ENCODE peak calls at places on chromosomes 13 and 19, in seven cellular contexts. J, A, P, G, Q, W and F are unnamed samples. For H3K4me1, the result is how much of the 10 kb centered on the place peaks cover.

GRCh38 chr13:76677047-76677446 is 209.2 kb downstream of the KCTD12 start:
- DNase-seq in J (no peak), A (no peak), P (peak), G (no peak), Q (no peak), W (no peak), F (no peak)

GRCh38 chr13:26132756-26133155 is 80.9 kb upstream of the SHISA2 start:
- DNase-seq in J (no peak), A (peak), P (peak), G (peak), Q (peak), W (no peak), F (no peak)

GRCh38 chr19:45164577-45165335 is 4.0 kb upstream of the NKPD1 start:
- DNase-seq in J (peak), A (peak), P (peak), G (peak), Q (no peak), W (peak), F (peak)

GRCh38 chr19:9323557-9323918 is 441 bp upstream of the ZNF559 start:
- DNase-seq in J (peak), A (peak), P (peak), G (no peak), Q (no peak), W (no peak), F (peak)

GRCh38 chr13:62418872-62419271 is 1003.2 kb upstream of the PCDH20 start:
- DNase-seq in J (no peak), A (no peak), P (peak), G (no peak), Q (no peak), W (no peak), F (no peak)

GRCh38 chr13:32427852-32428580 is at the start of gene N4BP2L1:
- DNase-seq in J (peak), A (peak), P (no peak), G (peak), Q (no peak), W (no peak), F (peak)

GRCh38 chr19:5932593-5933262 is 18.7 kb downstream of the CAPS start:
- DNase-seq in J (no peak), A (no peak), P (no peak), G (no peak), Q (no peak), W (no peak), F (no peak)

GRCh38 chr19:40270362-40271089 is 14.6 kb downstream of the AKT2 start:
- DNase-seq in J (peak), A (peak), P (no peak), G (no peak), Q (no peak), W (no peak), F (no peak)

GRCh38 chr19:35211545-35212230 is 16.9 kb downstream of the FAM187B start:
- DNase-seq in J (no peak), A (no peak), P (no peak), G (no peak), Q (no peak), W (no peak), F (no peak)

GRCh38 chr19:36392916-36393673 is 14.1 kb upstream of the ZFP14 start:
- DNase-seq in J (no peak), A (peak), P (no peak), G (peak), Q (no peak), W (no peak), F (peak)

GRCh38 chr19:4138445-4138844 is 14.5 kb upstream of the MAP2K2 start:
- DNase-seq in J (no peak), A (no peak), P (no peak), G (no peak), Q (no peak), W (no peak), F (no peak)

GRCh38 chr13:48188640-48189039 is 44.4 kb upstream of the ITM2B start:
- DNase-seq in J (no peak), A (no peak), P (no peak), G (no peak), Q (no peak), W (no peak), F (no peak)
- H3K4me1 ChIP-seq in J (under half), A (under half), P (under half), G (under half), Q (under half), W (under half), F (under half)

DNA sequence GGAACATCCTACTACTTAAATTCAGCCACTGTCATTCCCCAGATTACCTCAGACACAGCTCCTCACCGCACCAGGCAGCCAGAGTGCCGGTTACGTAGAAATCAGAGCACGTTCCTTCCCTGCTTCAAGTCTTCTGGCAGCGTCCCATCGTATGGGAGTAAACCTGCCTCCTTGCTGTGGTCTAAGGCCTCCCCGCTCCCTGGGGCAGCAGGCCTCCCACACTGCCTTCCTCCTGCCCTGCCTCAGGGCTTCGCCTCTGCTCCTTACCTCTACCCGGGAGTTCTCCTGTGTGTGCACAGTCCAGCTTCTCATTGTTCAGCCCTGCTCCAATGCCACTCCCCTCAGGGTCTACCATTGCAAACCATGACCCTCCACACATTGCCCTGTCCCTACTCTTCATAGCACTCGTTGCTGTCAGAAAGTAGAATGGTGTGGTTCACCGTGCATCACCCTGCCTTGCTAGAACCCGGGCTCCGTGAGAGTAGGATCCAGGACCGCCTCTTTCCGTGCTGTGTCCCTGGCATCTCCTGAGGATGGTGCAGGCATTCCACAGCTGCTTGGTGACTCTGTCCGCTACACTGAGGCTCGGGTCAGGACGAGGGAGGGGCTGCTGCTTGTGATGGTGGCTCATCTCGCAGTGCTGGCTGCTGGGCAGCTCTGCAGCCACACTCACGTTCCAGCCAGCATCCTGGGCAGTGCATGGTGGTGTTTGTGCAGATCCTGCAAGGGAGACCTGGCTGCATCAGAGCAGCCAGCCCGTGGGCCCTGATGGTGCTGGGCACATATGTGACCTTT is 6.9 kb downstream of the POP4 start:
- DNase-seq in J (no peak), A (no peak), P (no peak), G (no peak), Q (no peak), W (no peak), F (peak)
- H4K8ac ChIP-seq in J (no peak), A (no peak), P (no peak), G (no peak), Q (no peak), W (no peak), F (no peak)

GRCh38 chr19:16367269-16367683 is 42.6 kb downstream of the KLF2 start:
- DNase-seq in J (no peak), A (no peak), P (no peak), G (no peak), Q (no peak), W (no peak), F (no peak)
- H3K4me1 ChIP-seq in J (under half), A (under half), P (under half), G (under half), Q (under half), W (under half), F (under half)

DNA sequence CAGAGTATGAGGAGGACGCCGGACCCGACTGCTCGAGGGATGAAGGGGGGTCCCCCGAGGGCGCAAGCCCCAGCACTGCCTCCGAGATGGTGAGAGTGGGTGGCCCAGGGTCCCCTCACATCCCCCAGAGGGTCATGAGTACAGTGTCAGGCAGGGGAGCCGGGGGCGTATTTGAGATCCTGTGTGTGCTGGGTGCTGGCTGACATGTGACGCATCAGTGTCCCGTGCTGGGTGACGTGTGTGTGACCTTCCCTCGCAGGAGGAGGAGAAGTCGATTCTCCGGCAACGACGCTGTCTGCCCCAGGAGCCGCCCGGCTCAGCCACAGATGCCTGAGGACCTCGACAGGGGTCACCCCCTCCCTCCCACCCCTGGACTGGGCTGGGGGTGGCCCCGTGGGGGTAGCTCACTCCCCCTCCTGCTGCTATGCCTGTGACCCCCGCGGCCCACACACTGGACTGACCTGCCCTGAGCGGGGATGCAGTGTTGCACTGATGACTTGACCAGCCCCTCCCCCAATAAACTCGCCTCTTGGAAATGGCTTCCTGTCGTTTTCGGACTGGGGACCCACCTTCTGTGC is 25.8 kb downstream of the PNPLA6 start:
- DNase-seq in J (no peak), A (no peak), P (no peak), G (no peak), Q (no peak), W (no peak), F (no peak)
- H4K8ac ChIP-seq in J (no peak), A (no peak), P (no peak), G (no peak), Q (no peak), W (no peak), F (no peak)

GRCh38 chr19:16461630-16462051 is 10.1 kb downstream of the EPS15L1 start:
- DNase-seq in J (no peak), A (no peak), P (no peak), G (no peak), Q (no peak), W (no peak), F (no peak)
- H3K4me1 ChIP-seq in J (under half), A (under half), P (under half), G (half or more), Q (under half), W (under half), F (under half)